ENCODE peak calls at places on chromosomes 3 and 15, in four cellular contexts. J is PC-9; B is GM19239; P is CD8-positive, alpha-beta memory T cell. D is an unnamed sample.

GRCh38 chr3:72897758-72898007 is 9.8 kb downstream of the GXYLT2 start:
- DNase-seq in J (no peak), P (no peak), B (no peak), D (no peak)

GRCh38 chr3:71584216-71585061 is 911 bp upstream of the FOXP1 start:
- DNase-seq in B (no peak), J (peak), P (peak), D (peak)

GRCh38 chr15:35040339-35041255 is 44.5 kb downstream of the NANOGP8 start:
- DNase-seq in P (no peak), B (no peak), J (no peak), D (no peak)

GRCh38 chr15:65381445-65382145 is 3.8 kb upstream of the IGDCC3 start:
- DNase-seq in B (no peak), J (no peak), P (no peak), D (no peak)

GRCh38 chr3:102255736-102256135 is 179.1 kb upstream of the ZPLD1 start:
- DNase-seq in J (no peak), B (no peak), P (no peak), D (no peak)

GRCh38 chr3:132004571-132004970 is 30.2 kb downstream of the CPNE4 start:
- DNase-seq in J (no peak), P (no peak), B (no peak), D (no peak)

GRCh38 chr3:72461787-72462186 is 386.5 kb downstream of the SHQ1 start:
- DNase-seq in J (no peak), P (no peak), B (no peak), D (no peak)

GRCh38 chr3:124774305-124774673 is 44.0 kb downstream of the UMPS start:
- DNase-seq in P (no peak), J (no peak), B (no peak), D (no peak)

GRCh38 chr3:62558549-62559112 is 185.3 kb upstream of the FEZF2 start:
- DNase-seq in P (no peak), J (no peak), B (peak), D (no peak)

GRCh38 chr3:50269977-50270413 is 1.0 kb downstream of the SEMA3B start:
- DNase-seq in B (no peak), P (no peak), J (peak), D (no peak)